ENCODE peak calls at places on chromosome 14, in ten cellular contexts. One of them, this sample, is unnamed.

GRCh38 chr14:49982082-49982481 is 89.2 kb downstream of the ARF6 start:
- DNase-seq in endothelial cell of umbilical vein: no peak
- DNase-seq in HepG2: no peak
- DNase-seq in PC-3: no peak
- DNase-seq in GM12878: no peak
- DNase-seq in DND-41: no peak
- DNase-seq in astrocyte: peak
- DNase-seq in HCT116: no peak
- DNase-seq in hepatocyte: no peak
- DNase-seq in IMR-90: peak
- DNase-seq in this sample: no peak

GRCh38 chr14:59679872-59680271 is 103.3 kb upstream of the CCDC175 start:
- DNase-seq in endothelial cell of umbilical vein: no peak
- DNase-seq in HepG2: no peak
- DNase-seq in PC-3: no peak
- DNase-seq in GM12878: no peak
- DNase-seq in DND-41: no peak
- DNase-seq in astrocyte: no peak
- DNase-seq in HCT116: no peak
- DNase-seq in hepatocyte: peak
- DNase-seq in IMR-90: no peak
- DNase-seq in this sample: no peak

GRCh38 chr14:60257862-60258261 is 8.8 kb downstream of the PPM1A start:
- DNase-seq in endothelial cell of umbilical vein: no peak
- DNase-seq in HepG2: no peak
- DNase-seq in PC-3: no peak
- DNase-seq in GM12878: no peak
- DNase-seq in DND-41: no peak
- DNase-seq in astrocyte: no peak
- DNase-seq in HCT116: no peak
- DNase-seq in hepatocyte: no peak
- DNase-seq in IMR-90: no peak
- DNase-seq in this sample: no peak

GRCh38 chr14:22691171-22691570 is 47.0 kb upstream of the OR6J1 start:
- DNase-seq in endothelial cell of umbilical vein: peak
- DNase-seq in HepG2: no peak
- DNase-seq in PC-3: peak
- DNase-seq in GM12878: no peak
- DNase-seq in DND-41: no peak
- DNase-seq in astrocyte: peak
- DNase-seq in HCT116: no peak
- DNase-seq in hepatocyte: no peak
- DNase-seq in IMR-90: peak
- DNase-seq in this sample: no peak

GRCh38 chr14:67392123-67392522 is 19.8 kb downstream of the PLEK2 start:
- DNase-seq in endothelial cell of umbilical vein: no peak
- DNase-seq in HepG2: no peak
- DNase-seq in PC-3: no peak
- DNase-seq in GM12878: no peak
- DNase-seq in DND-41: no peak
- DNase-seq in astrocyte: no peak
- DNase-seq in HCT116: no peak
- DNase-seq in hepatocyte: no peak
- DNase-seq in IMR-90: no peak
- DNase-seq in this sample: no peak

GRCh38 chr14:65356327-65356836 is 56.1 kb upstream of the FUT8 start:
- DNase-seq in endothelial cell of umbilical vein: peak
- DNase-seq in HepG2: peak
- DNase-seq in PC-3: peak
- DNase-seq in GM12878: no peak
- DNase-seq in DND-41: no peak
- DNase-seq in astrocyte: peak
- DNase-seq in HCT116: peak
- DNase-seq in hepatocyte: peak
- DNase-seq in IMR-90: peak
- DNase-seq in this sample: no peak

GRCh38 chr14:35557221-35557747 is 23.3 kb downstream of the INSM2 start:
- DNase-seq in endothelial cell of umbilical vein: no peak
- DNase-seq in HepG2: no peak
- DNase-seq in PC-3: no peak
- DNase-seq in GM12878: no peak
- DNase-seq in DND-41: no peak
- DNase-seq in astrocyte: no peak
- DNase-seq in HCT116: no peak
- DNase-seq in hepatocyte: no peak
- DNase-seq in IMR-90: no peak
- DNase-seq in this sample: no peak

GRCh38 chr14:65141523-65141922 is 39.2 kb upstream of the MAX start:
- DNase-seq in endothelial cell of umbilical vein: no peak
- DNase-seq in HepG2: no peak
- DNase-seq in PC-3: no peak
- DNase-seq in GM12878: no peak
- DNase-seq in DND-41: no peak
- DNase-seq in astrocyte: no peak
- DNase-seq in HCT116: no peak
- DNase-seq in hepatocyte: no peak
- DNase-seq in IMR-90: no peak
- DNase-seq in this sample: no peak

GRCh38 chr14:75371297-75371696 is 56.5 kb upstream of the JDP2 start:
- DNase-seq in endothelial cell of umbilical vein: no peak
- DNase-seq in HepG2: no peak
- DNase-seq in PC-3: no peak
- DNase-seq in GM12878: no peak
- DNase-seq in DND-41: no peak
- DNase-seq in astrocyte: no peak
- DNase-seq in HCT116: no peak
- DNase-seq in hepatocyte: no peak
- DNase-seq in IMR-90: no peak
- DNase-seq in this sample: no peak
- TF ChIP-seq CTCF in endothelial cell of umbilical vein: no peak
- TF ChIP-seq CTCF in HepG2: no peak
- TF ChIP-seq CTCF in PC-3: no peak
- TF ChIP-seq CTCF in GM12878: no peak
- TF ChIP-seq CTCF in DND-41: no peak
- TF ChIP-seq CTCF in astrocyte: no peak
- TF ChIP-seq CTCF in HCT116: no peak
- TF ChIP-seq CTCF in hepatocyte: no peak
- TF ChIP-seq CTCF in IMR-90: no peak
- TF ChIP-seq CTCF in this sample: no peak

GRCh38 chr14:21023174-21023573 is 1.7 kb downstream of the NDRG2 start:
- DNase-seq in endothelial cell of umbilical vein: no peak
- DNase-seq in HepG2: no peak
- DNase-seq in PC-3: no peak
- DNase-seq in GM12878: no peak
- DNase-seq in DND-41: no peak
- DNase-seq in astrocyte: no peak
- DNase-seq in HCT116: no peak
- DNase-seq in hepatocyte: no peak
- DNase-seq in IMR-90: no peak
- DNase-seq in this sample: no peak

GRCh38 chr14:21025374-21026151 is 702 bp upstream of the NDRG2 start:
- DNase-seq in endothelial cell of umbilical vein: no peak
- DNase-seq in HepG2: no peak
- DNase-seq in PC-3: no peak
- DNase-seq in GM12878: no peak
- DNase-seq in DND-41: no peak
- DNase-seq in astrocyte: no peak
- DNase-seq in HCT116: no peak
- DNase-seq in hepatocyte: peak
- DNase-seq in IMR-90: no peak
- DNase-seq in this sample: peak

GRCh38 chr14:21023817-21024667 is 819 bp downstream of the NDRG2 start:
- DNase-seq in endothelial cell of umbilical vein: no peak
- DNase-seq in HepG2: peak
- DNase-seq in PC-3: no peak
- DNase-seq in GM12878: no peak
- DNase-seq in DND-41: no peak
- DNase-seq in astrocyte: no peak
- DNase-seq in HCT116: no peak
- DNase-seq in hepatocyte: peak
- DNase-seq in IMR-90: no peak
- DNase-seq in this sample: no peak

GRCh38 chr14:21026251-21026987 is 1.6 kb upstream of the NDRG2 start:
- DNase-seq in endothelial cell of umbilical vein: no peak
- DNase-seq in HepG2: no peak
- DNase-seq in PC-3: no peak
- DNase-seq in GM12878: no peak
- DNase-seq in DND-41: no peak
- DNase-seq in astrocyte: no peak
- DNase-seq in HCT116: no peak
- DNase-seq in hepatocyte: no peak
- DNase-seq in IMR-90: no peak
- DNase-seq in this sample: no peak

DNA sequence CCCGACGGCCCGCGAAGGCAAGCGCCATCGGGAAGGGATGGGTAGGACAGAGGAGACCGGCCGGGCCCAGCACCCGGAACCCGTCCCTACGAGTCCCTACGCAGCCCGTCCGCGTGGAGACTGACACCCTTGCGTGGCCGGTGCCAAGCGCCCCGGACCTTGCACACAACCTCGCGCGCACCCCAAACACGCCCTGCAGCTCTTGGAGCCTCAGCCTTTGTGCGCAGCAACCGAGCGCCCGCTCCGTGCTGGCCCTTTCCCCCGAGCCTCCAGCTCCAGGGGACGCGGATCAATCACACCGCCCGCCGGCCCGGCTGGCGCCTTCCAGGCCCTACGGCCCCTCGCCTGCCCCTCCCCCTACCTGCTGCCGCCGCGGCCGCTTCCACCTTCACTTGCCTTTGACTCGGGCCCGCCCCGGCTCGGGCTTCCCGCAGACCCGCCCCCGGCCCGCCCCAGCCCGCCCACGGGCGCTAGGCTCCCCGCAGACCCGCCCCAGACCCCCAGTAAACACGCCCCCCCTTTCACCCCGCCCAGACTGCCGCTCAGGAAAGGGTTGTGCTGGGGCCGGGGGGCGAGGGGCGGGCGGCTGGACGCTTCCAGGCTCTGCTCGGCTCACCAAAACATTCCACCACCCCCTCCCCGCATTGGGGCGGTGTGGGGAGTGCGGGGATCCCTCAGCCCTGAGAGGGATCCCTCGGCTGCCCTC is at the start of gene NDRG2:
- DNase-seq in endothelial cell of umbilical vein: no peak
- DNase-seq in HepG2: peak
- DNase-seq in PC-3: no peak
- DNase-seq in GM12878: no peak
- DNase-seq in DND-41: peak
- DNase-seq in astrocyte: no peak
- DNase-seq in HCT116: no peak
- DNase-seq in hepatocyte: peak
- DNase-seq in IMR-90: no peak
- DNase-seq in this sample: peak
- H2AFZ ChIP-seq in endothelial cell of umbilical vein: no peak
- H2AFZ ChIP-seq in HepG2: no peak
- H2AFZ ChIP-seq in PC-3: peak
- H2AFZ ChIP-seq in GM12878: no peak
- H2AFZ ChIP-seq in DND-41: peak
- H2AFZ ChIP-seq in astrocyte: peak
- H2AFZ ChIP-seq in HCT116: peak
- H2AFZ ChIP-seq in hepatocyte: peak
- H2AFZ ChIP-seq in IMR-90: peak
- H2AFZ ChIP-seq in this sample: peak

GRCh38 chr14:20986811-20987210 is 3.0 kb upstream of the METTL17 start:
- DNase-seq in endothelial cell of umbilical vein: peak
- DNase-seq in HepG2: peak
- DNase-seq in PC-3: peak
- DNase-seq in GM12878: no peak
- DNase-seq in DND-41: no peak
- DNase-seq in astrocyte: peak
- DNase-seq in HCT116: peak
- DNase-seq in hepatocyte: peak
- DNase-seq in IMR-90: peak
- DNase-seq in this sample: peak

GRCh38 chr14:20988717-20989116 is 1.1 kb upstream of the METTL17 start:
- DNase-seq in endothelial cell of umbilical vein: no peak
- DNase-seq in HepG2: no peak
- DNase-seq in PC-3: no peak
- DNase-seq in GM12878: no peak
- DNase-seq in DND-41: no peak
- DNase-seq in astrocyte: no peak
- DNase-seq in HCT116: no peak
- DNase-seq in hepatocyte: no peak
- DNase-seq in IMR-90: no peak
- DNase-seq in this sample: no peak

GRCh38 chr14:20989464-20989786 is 355 bp upstream of the METTL17 start:
- DNase-seq in endothelial cell of umbilical vein: no peak
- DNase-seq in HepG2: no peak
- DNase-seq in PC-3: no peak
- DNase-seq in GM12878: no peak
- DNase-seq in DND-41: no peak
- DNase-seq in astrocyte: no peak
- DNase-seq in HCT116: no peak
- DNase-seq in hepatocyte: no peak
- DNase-seq in IMR-90: no peak
- DNase-seq in this sample: peak

DNA sequence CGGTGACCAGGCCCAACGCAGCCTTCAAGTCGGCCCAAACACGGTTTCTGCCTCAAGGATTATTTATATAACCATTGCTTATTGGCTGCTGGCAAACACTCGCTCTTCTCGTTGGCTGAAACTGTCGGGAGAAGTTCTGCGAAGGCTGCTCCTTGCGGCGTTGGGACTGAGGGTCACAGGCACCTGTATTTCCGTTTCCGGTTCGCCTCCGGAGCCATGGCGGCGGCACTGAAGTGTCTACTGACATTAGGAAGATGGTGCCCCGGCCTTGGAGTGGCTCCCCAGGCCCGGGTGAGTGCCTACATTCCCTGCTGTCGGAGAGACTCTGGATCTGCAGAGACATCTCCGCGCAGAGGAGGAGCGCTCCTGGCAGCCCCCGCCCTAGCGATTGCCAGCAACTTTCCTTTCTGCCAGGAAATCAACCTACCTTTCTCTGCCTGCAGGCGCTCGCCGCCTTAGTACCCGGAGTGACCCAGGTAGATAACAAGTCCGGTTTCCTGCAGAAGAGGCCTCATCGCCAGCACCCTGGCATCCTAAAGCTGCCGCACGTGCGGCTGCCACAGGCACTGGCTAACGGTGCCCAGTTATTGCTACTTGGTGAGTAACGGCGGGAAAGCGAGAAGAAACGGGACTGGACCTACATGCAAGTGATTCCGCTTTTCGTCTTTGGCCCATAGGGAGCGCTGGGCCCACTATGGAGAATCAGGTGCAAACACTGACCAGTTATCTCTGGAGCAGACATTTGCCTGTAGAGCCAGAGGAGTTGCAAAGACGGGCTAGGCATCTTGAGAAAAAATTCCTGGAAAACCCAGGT is at the start of gene METTL17:
- DNase-seq in endothelial cell of umbilical vein: peak
- DNase-seq in HepG2: peak
- DNase-seq in PC-3: peak
- DNase-seq in GM12878: peak
- DNase-seq in DND-41: peak
- DNase-seq in astrocyte: peak
- DNase-seq in HCT116: peak
- DNase-seq in hepatocyte: peak
- DNase-seq in IMR-90: peak
- DNase-seq in this sample: peak
- TF ChIP-seq CTCF in endothelial cell of umbilical vein: peak
- TF ChIP-seq CTCF in HepG2: peak
- TF ChIP-seq CTCF in PC-3: no peak
- TF ChIP-seq CTCF in GM12878: peak
- TF ChIP-seq CTCF in DND-41: peak
- TF ChIP-seq CTCF in astrocyte: peak
- TF ChIP-seq CTCF in HCT116: peak
- TF ChIP-seq CTCF in hepatocyte: peak
- TF ChIP-seq CTCF in IMR-90: peak
- TF ChIP-seq CTCF in this sample: peak

DNA sequence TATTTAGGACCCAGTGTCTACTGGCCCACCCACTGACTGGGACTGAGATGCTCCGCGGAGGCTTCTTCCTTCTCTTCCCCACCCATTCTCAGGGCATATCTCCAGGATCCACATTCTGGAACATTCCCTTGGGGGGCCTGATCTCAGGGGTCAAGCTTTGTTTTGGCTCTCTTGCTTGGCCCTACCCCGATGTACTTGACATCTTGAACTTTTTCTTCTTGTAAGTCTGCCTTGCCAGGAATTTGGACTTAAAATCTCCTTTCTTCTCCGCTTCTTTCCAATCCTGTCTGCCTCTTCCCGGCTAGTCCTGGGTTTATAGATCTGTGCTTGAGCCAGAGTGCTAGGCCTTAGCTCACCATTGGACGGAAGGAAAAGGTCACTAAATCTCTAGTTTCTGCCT is 22.1 kb downstream of the DACT1 start:
- DNase-seq in endothelial cell of umbilical vein: no peak
- DNase-seq in HepG2: no peak
- DNase-seq in PC-3: no peak
- DNase-seq in GM12878: no peak
- DNase-seq in DND-41: no peak
- DNase-seq in astrocyte: no peak
- DNase-seq in HCT116: no peak
- DNase-seq in hepatocyte: no peak
- DNase-seq in IMR-90: no peak
- DNase-seq in this sample: no peak
- H2AFZ ChIP-seq in endothelial cell of umbilical vein: no peak
- H2AFZ ChIP-seq in HepG2: no peak
- H2AFZ ChIP-seq in PC-3: no peak
- H2AFZ ChIP-seq in GM12878: no peak
- H2AFZ ChIP-seq in DND-41: no peak
- H2AFZ ChIP-seq in astrocyte: no peak
- H2AFZ ChIP-seq in HCT116: no peak
- H2AFZ ChIP-seq in hepatocyte: no peak
- H2AFZ ChIP-seq in IMR-90: no peak
- H2AFZ ChIP-seq in this sample: no peak

This sample was measured in K562.